ENCODE peak calls at places on chromosomes 3 and 15, in ten cellular contexts. L is HepG2, A is stomach, K is transverse colon, B is HCT116, D is SK-N-SH, J is Panc1, T is H1, P is spleen, X is K562. I is an unnamed sample. For H3K9me3, the result is how much of the 10 kb centered on the place peaks cover.

GRCh38 chr3:149016669-149017541 is 25.6 kb downstream of the GYG1 start:
- DNase-seq in L (no peak), A (no peak), K (no peak), B (no peak), D (no peak), J (peak), T (no peak), P (no peak), X (no peak), I (no peak)

GRCh38 chr3:127865941-127866340 is 43.6 kb upstream of the MGLL start:
- DNase-seq in L (no peak), A (no peak), K (no peak), B (peak), D (no peak), J (no peak), T (no peak), P (no peak), X (no peak), I (no peak)

GRCh38 chr15:48427960-48428547 is 96.8 kb downstream of the DUT start:
- DNase-seq in L (no peak), A (no peak), K (no peak), B (no peak), D (no peak), J (no peak), T (no peak), P (no peak), X (no peak), I (no peak)

GRCh38 chr3:119858957-119859356 is 77.1 kb downstream of the NR1I2 start:
- DNase-seq in L (no peak), A (no peak), K (no peak), B (no peak), D (no peak), J (no peak), T (no peak), P (no peak), X (no peak), I (no peak)

GRCh38 chr15:72800819-72801481 is 17.4 kb upstream of the ADPGK start:
- DNase-seq in L (no peak), A (no peak), K (no peak), B (no peak), D (no peak), J (no peak), T (no peak), P (no peak), X (no peak), I (no peak)

GRCh38 chr3:176663819-176664218 is 533.5 kb downstream of the TBL1XR1 start:
- DNase-seq in L (peak), A (no peak), K (no peak), B (peak), D (peak), J (no peak), T (no peak), P (no peak), X (no peak), I (no peak)

GRCh38 chr15:86231864-86232801 is 152.5 kb downstream of the AGBL1 start:
- DNase-seq in L (peak), A (no peak), K (peak), B (no peak), D (peak), J (no peak), T (peak), P (no peak), X (peak), I (no peak)

GRCh38 chr3:57706462-57706861 is 13.6 kb upstream of the DENND6A start:
- DNase-seq in L (no peak), A (no peak), K (no peak), B (peak), D (no peak), J (no peak), T (no peak), P (no peak), X (no peak), I (no peak)

DNA sequence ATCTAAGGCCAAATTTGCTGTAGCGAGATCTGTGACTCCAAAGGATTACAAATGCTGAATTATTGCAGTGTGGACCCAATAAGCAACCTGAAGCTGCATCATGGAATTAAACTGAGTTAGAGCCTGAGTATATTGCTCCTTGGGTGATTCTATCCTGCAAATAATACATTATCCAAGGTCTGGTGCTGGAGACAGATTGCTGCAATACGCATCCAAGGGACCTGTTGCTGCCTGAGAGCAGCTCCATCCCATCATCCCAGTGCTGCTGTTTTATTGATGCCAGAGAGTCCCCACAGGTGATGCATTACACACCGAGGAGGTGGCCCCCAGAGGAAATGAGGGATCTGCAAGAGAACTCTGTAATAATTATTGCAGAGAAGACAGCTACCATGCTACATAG is 31.6 kb upstream of the PCSK6 start:
- DNase-seq in L (no peak), A (no peak), K (no peak), B (no peak), D (peak), J (no peak), T (peak), P (no peak), X (no peak), I (no peak)
- H3K9me3 ChIP-seq in L (under half), A (under half), K (under half), B (under half), D (under half), J (under half), T (under half), P (under half), X (under half), I (under half)

GRCh38 chr15:29942144-29942543 is 119.9 kb upstream of the TJP1 start:
- DNase-seq in L (no peak), A (no peak), K (no peak), B (no peak), D (peak), J (no peak), T (no peak), P (no peak), X (no peak), I (no peak)

GRCh38 chr15:29942548-29942947 is 120.3 kb upstream of the TJP1 start:
- DNase-seq in L (no peak), A (no peak), K (no peak), B (no peak), D (no peak), J (no peak), T (no peak), P (no peak), X (no peak), I (no peak)

GRCh38 chr15:29944925-29945324 is 122.7 kb upstream of the TJP1 start:
- DNase-seq in L (no peak), A (no peak), K (no peak), B (no peak), D (no peak), J (no peak), T (no peak), P (no peak), X (no peak), I (no peak)

DNA sequence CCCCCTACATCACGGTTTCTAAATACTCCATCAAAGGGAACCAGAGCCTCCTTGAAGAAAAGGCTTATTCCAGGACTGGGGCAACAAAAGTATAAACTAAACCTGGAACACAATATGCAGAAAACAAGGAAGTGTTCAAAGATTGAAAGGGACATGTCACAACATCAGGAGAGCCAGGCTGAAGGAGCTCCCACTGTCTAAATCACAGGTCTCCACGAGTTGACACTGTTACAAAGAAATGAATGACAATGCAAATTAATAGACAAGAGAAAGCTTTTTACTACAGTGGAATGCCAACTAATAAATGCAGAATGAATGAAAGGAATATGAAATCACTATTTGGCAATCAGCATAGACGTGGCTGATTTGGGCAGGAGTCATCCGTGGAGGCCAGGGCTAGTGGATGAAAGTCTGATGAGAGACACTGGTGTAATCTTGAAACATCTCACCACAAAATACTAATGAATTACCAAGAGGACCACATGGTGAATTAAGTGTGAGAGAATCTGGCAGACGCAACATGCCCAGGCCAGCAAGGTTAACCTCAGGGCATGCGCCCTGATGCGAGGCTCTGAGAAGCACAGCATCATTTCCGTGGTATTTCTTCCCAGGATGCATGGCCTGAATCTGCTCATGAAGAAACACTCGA is 123.8 kb upstream of the TJP1 start:
- DNase-seq in L (no peak), A (no peak), K (no peak), B (no peak), D (no peak), J (no peak), T (no peak), P (no peak), X (no peak), I (no peak)
- TF ChIP-seq POLR2AphosphoS5 in L (no peak), A (no peak), K (no peak), B (no peak), D (no peak), J (no peak), T (no peak), P (no peak), X (no peak), I (no peak)

GRCh38 chr15:78069052-78069414 is 8.5 kb downstream of the TBC1D2B start:
- DNase-seq in L (no peak), A (no peak), K (no peak), B (no peak), D (no peak), J (no peak), T (no peak), P (no peak), X (no peak), I (no peak)
- H3K4me3 ChIP-seq in L (no peak), A (no peak), K (no peak), B (no peak), D (no peak), J (no peak), T (no peak), P (no peak), X (no peak), I (peak)

GRCh38 chr3:180223268-180223667 is 186.5 kb upstream of the PEX5L start:
- DNase-seq in L (no peak), A (no peak), K (no peak), B (no peak), D (no peak), J (no peak), T (no peak), P (no peak), X (no peak), I (no peak)

DNA sequence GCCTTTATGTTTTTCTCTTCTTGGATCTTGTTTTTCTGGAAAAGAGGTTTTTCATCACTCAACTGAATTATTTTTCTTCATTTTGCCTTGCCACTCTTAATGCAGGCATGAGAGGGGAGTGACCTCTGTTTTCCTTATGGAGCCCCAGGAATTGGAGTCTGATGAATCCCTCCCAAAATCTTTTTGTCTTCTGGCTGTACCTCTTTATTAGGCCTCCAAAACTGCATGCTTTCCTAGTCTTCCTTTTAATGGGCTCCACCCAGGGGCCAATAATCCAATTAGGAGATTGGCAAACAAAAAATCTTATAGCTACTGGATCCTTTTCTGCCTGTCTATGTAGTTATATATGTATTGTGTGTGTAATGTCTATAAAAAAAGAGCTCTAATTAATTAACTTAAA is 192.4 kb upstream of the PEX5L start:
- DNase-seq in L (no peak), A (no peak), K (no peak), B (no peak), D (no peak), J (no peak), T (no peak), P (no peak), X (no peak), I (no peak)
- H3K9me3 ChIP-seq in L (half or more), A (half or more), K (under half), B (under half), D (under half), J (under half), T (half or more), P (half or more), X (under half), I (under half)

I was measured in breast epithelium.